ENCODE peak calls at places on chromosomes 12 and 14, in nine cellular contexts. U is activated T-cell treated with anti-CD3 and anti-CD28 coated beads, Interleukin-2, amount 50 U/mL, for 1 hour; B is NCI-H345; M is Calu3; X is caudate nucleus; W is astrocyte of the spinal cord; Q is stimulated activated CD4-positive, alpha-beta T cell treated with anti-CD3 and anti-CD28 coated beads, Interleukin-1b, Interleukin-23, amount 100 ng/mL, for 24 hours; V is nephron progenitor cell; I is RWPE1. S is an unnamed sample.

GRCh38 chr14:68193970-68194634 is 374.5 kb downstream of the RAD51B start:
- DNase-seq in U (no peak), B (no peak), M (no peak), X (no peak), W (no peak), Q (no peak), V (no peak), I (no peak), S (no peak)

GRCh38 chr12:59383426-59383822 is 212.4 kb upstream of the SLC16A7 start:
- DNase-seq in U (no peak), B (no peak), M (no peak), X (no peak), W (no peak), Q (no peak), V (no peak), I (no peak), S (no peak)

GRCh38 chr14:49598182-49598478 is 610 bp upstream of the LRR1 start:
- DNase-seq in U (no peak), B (peak), M (no peak), X (no peak), W (no peak), Q (no peak), V (peak), I (peak), S (no peak)

GRCh38 chr12:51082561-51083139 is 746 bp downstream of the CSRNP2 start:
- DNase-seq in U (peak), B (peak), M (no peak), X (peak), W (peak), Q (no peak), V (no peak), I (peak), S (peak)

GRCh38 chr14:55508676-55509075 is 68.3 kb upstream of the TBPL2 start:
- DNase-seq in U (no peak), B (no peak), M (no peak), X (no peak), W (no peak), Q (no peak), V (no peak), I (no peak), S (no peak)

GRCh38 chr12:19284658-19285057 is 154.6 kb upstream of the AEBP2 start:
- DNase-seq in U (no peak), B (no peak), M (no peak), X (no peak), W (no peak), Q (no peak), V (no peak), I (no peak), S (no peak)

GRCh38 chr12:132282031-132282949 is 47.1 kb downstream of the GALNT9 start:
- DNase-seq in U (no peak), B (no peak), M (no peak), X (no peak), W (no peak), Q (no peak), V (no peak), I (no peak), S (no peak)

GRCh38 chr14:89618821-89619551 is 202.0 kb upstream of the FOXN3 start:
- DNase-seq in U (peak), B (peak), M (peak), X (peak), W (peak), Q (peak), V (peak), I (peak), S (peak)

GRCh38 chr12:64236549-64236948 is 14.5 kb upstream of the KICS2 start:
- DNase-seq in U (no peak), B (no peak), M (no peak), X (no peak), W (peak), Q (no peak), V (no peak), I (no peak), S (peak)

GRCh38 chr14:72863216-72864006 is 30.5 kb downstream of the DPF3 start:
- DNase-seq in U (no peak), B (no peak), M (no peak), X (no peak), W (no peak), Q (no peak), V (no peak), I (no peak), S (no peak)

GRCh38 chr12:86683568-86683991 is 427.4 kb upstream of the MGAT4C start:
- DNase-seq in U (no peak), B (no peak), M (no peak), X (no peak), W (peak), Q (no peak), V (no peak), I (no peak), S (no peak)

GRCh38 chr12:50387487-50387886 is 8.9 kb downstream of the FAM186A start:
- DNase-seq in U (no peak), B (no peak), M (no peak), X (no peak), W (no peak), Q (no peak), V (no peak), I (no peak), S (no peak)

GRCh38 chr12:49664591-49665146 is 41.3 kb downstream of the PRPF40B start:
- DNase-seq in U (no peak), B (no peak), M (no peak), X (no peak), W (no peak), Q (no peak), V (no peak), I (no peak), S (peak)

GRCh38 chr12:107319536-107320030 is 226.2 kb upstream of the CRY1 start:
- DNase-seq in U (peak), B (peak), M (no peak), X (no peak), W (no peak), Q (no peak), V (peak), I (no peak), S (peak)

GRCh38 chr12:57224278-57224972 is 5.1 kb upstream of the SHMT2 start:
- DNase-seq in U (no peak), B (no peak), M (no peak), X (no peak), W (no peak), Q (no peak), V (no peak), I (no peak), S (no peak)

GRCh38 chr12:75641031-75641780 is 129.8 kb upstream of the KRR1 start:
- DNase-seq in U (no peak), B (no peak), M (peak), X (no peak), W (peak), Q (peak), V (no peak), I (peak), S (peak)

GRCh38 chr12:94305293-94305957 is 154.2 kb downstream of the CEP83 start:
- DNase-seq in U (no peak), B (peak), M (no peak), X (no peak), W (peak), Q (no peak), V (no peak), I (no peak), S (no peak)